ENCODE peak calls at places on chromosomes 1 and 21, in nine cellular contexts. G is GM23248; F is heart left ventricle; I is CD8-positive, alpha-beta T cell; H is psoas muscle; Z is mammary epithelial cell; Y is thyroid gland; P is GM23338; A is astrocyte. O is an unnamed sample. For H3K36me3, the result is how much of the 10 kb centered on the place peaks cover.

GRCh38 chr1:223363856-223364684 is at the start of gene SUSD4:
- DNase-seq in A (no peak), F (no peak), P (peak), Y (peak), H (peak), G (peak), I (peak), Z (no peak), O (peak)

GRCh38 chr21:37176716-37177115 is 90.4 kb downstream of the VPS26C start:
- DNase-seq in A (no peak), Y (peak), F (no peak), I (no peak), P (peak), H (no peak), Z (peak), G (no peak), O (no peak)

GRCh38 chr1:42979037-42979432 is 20.4 kb upstream of the SLC2A1 start:
- DNase-seq in I (no peak), P (peak), G (no peak), A (no peak), H (no peak), F (no peak), Z (no peak), Y (no peak), O (no peak)

GRCh38 chr1:115255154-115255553 is 82.9 kb downstream of the NGF start:
- DNase-seq in G (peak), H (no peak), Y (no peak), P (no peak), F (no peak), I (no peak), A (peak), Z (peak), O (no peak)

GRCh38 chr1:93662481-93663190 is 19.0 kb downstream of the BCAR3 start:
- DNase-seq in P (no peak), Y (no peak), H (no peak), G (peak), A (peak), I (no peak), Z (no peak), F (no peak), O (peak)

GRCh38 chr1:90605070-90605469 is 112.0 kb downstream of the BARHL2 start:
- DNase-seq in F (no peak), P (no peak), H (no peak), G (no peak), A (no peak), Z (no peak), I (no peak), Y (no peak), O (no peak)

GRCh38 chr1:6260961-6261614 is at the start of gene GPR153:
- DNase-seq in F (peak), Y (peak), H (no peak), P (peak), G (peak), A (no peak), Z (peak), I (no peak), O (peak)

GRCh38 chr1:186511761-186512637 is 51.1 kb upstream of the PDC start:
- DNase-seq in Y (peak), H (no peak), G (no peak), Z (no peak), F (no peak), I (no peak), A (no peak), P (peak), O (peak)

GRCh38 chr21:36730291-36731281 is 31.7 kb downstream of the SIM2 start:
- DNase-seq in H (no peak), Y (no peak), I (no peak), G (no peak), P (no peak), F (no peak), A (peak), Z (no peak), O (no peak)

DNA sequence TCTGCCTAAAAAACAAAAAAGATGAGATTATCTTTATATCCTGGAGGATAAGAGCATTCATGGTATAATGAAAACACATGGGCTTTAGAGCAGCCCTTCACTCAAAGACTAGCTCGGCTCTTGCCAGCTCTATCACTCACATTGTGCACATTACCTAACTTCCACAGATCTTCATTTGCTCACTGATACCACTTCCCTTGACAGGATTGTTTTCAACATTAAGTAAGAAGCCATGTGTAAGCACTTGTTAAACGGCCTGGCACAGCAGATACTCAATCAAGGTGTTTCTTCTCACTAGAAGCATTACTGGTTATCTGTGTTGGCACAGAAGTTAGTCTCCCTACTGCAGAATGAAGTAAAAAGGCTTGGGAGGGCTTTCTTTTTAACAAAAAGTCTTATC is 18.7 kb downstream of the LPGAT1 start:
- DNase-seq in P (no peak), I (no peak), Z (no peak), A (no peak), G (no peak), F (no peak), Y (no peak), H (no peak), O (no peak)
- H3K36me3 ChIP-seq in P (under half), I (under half), Z (under half), A (under half), G (under half), F (under half), Y (under half), H (under half), O (under half)

GRCh38 chr1:201982082-201982922 is at the start of gene RNPEP:
- DNase-seq in G (peak), H (peak), F (peak), A (peak), P (peak), Z (peak), I (peak), Y (peak), O (peak)
- H3K27ac ChIP-seq in G (peak), H (peak), F (peak), A (peak), P (peak), Z (peak), I (peak), Y (peak), O (peak)

GRCh38 chr1:162010175-162010506 is 13.5 kb downstream of the OLFML2B start:
- DNase-seq in Z (no peak), Y (no peak), F (no peak), G (no peak), I (no peak), H (no peak), A (no peak), P (no peak), O (no peak)
- H3K36me3 ChIP-seq in Z (under half), Y (under half), F (under half), G (under half), I (under half), H (under half), A (under half), P (under half), O (under half)

GRCh38 chr1:66542811-66543767 is 9.1 kb downstream of the SGIP1 start:
- DNase-seq in G (peak), Y (peak), H (no peak), Z (peak), I (no peak), A (peak), F (peak), P (no peak), O (peak)
- H3K27ac ChIP-seq in G (peak), Y (peak), H (peak), Z (no peak), I (no peak), A (peak), F (peak), P (no peak), O (peak)

GRCh38 chr1:154710091-154710490 is 102.1 kb upstream of the ADAR start:
- DNase-seq in F (no peak), I (no peak), Z (no peak), H (no peak), P (no peak), Y (no peak), A (no peak), G (no peak), O (no peak)
- H3K36me3 ChIP-seq in F (under half), I (under half), Z (under half), H (under half), P (under half), Y (under half), A (under half), G (under half), O (under half)

O was measured in hepatocyte.